ENCODE peak calls at places on chromosomes 2 and 18, in ten cellular contexts. F is foreskin keratinocyte, U is tibial artery, M is suprapubic skin, D is left ventricle myocardium inferior, L is lower lobe of right lung, E is aorta, S is cardiac muscle cell, G is sigmoid colon, H is right cardiac atrium. W is an unnamed sample.

GRCh38 chr2:38935568-38936172 is 46.0 kb downstream of the ARHGEF33 start:
- DNase-seq in F (peak; percentile 63), U (no peak), M (no peak), D (no peak), L (no peak), E (no peak), S (peak; percentile 27), G (no peak), H (no peak), W (no peak)

GRCh38 chr2:237256845-237257244 is 157.1 kb downstream of the COL6A3 start:
- DNase-seq in F (no peak), U (peak; percentile 77), M (no peak), D (peak; percentile 44), L (no peak), E (peak; percentile 79), S (peak; percentile 71), G (peak; percentile 88), H (peak; percentile 63), W (no peak)

GRCh38 chr18:8212893-8213805 is 396.1 kb upstream of the RAB12 start:
- DNase-seq in F (peak; percentile 29), U (no peak), M (no peak), D (no peak), L (no peak), E (no peak), S (peak; percentile 80), G (no peak), H (no peak), W (no peak)

GRCh38 chr2:61144697-61145268 is 17.2 kb upstream of the C2orf74 start:
- DNase-seq in F (peak; percentile 96), U (peak; percentile 95), M (peak; percentile 97), D (peak; percentile 95), L (peak; percentile 97), E (peak; percentile 97), S (peak; percentile 99), G (peak; percentile 99), H (peak; percentile 98), W (peak; percentile 96)

GRCh38 chr2:35598310-35598709 is 757.3 kb upstream of the CRIM1 start:
- DNase-seq in F (no peak), U (no peak), M (no peak), D (no peak), L (no peak), E (no peak), S (no peak), G (no peak), H (no peak), W (no peak)

GRCh38 chr2:11775384-11775783 is 29.0 kb downstream of the LPIN1 start:
- DNase-seq in F (peak; percentile 48), U (no peak), M (no peak), D (no peak), L (no peak), E (no peak), S (no peak), G (no peak), H (no peak), W (no peak)

GRCh38 chr2:202109737-202110184 is 36.7 kb downstream of the KIAA2012 start:
- DNase-seq in F (peak; percentile 71), U (peak; percentile 71), M (no peak), D (peak; percentile 22), L (no peak), E (peak; percentile 49), S (peak; percentile 55), G (peak; percentile 74), H (peak; percentile 70), W (no peak)

GRCh38 chr2:7646661-7647060 is 729.4 kb downstream of the RNF144A start:
- DNase-seq in F (no peak), U (no peak), M (no peak), D (no peak), L (no peak), E (no peak), S (peak; percentile 2), G (no peak), H (no peak), W (no peak)

GRCh38 chr2:98508690-98509054 is 64.0 kb downstream of the INPP4A start:
- DNase-seq in F (no peak), U (peak; percentile 53), M (peak; percentile 83), D (peak; percentile 56), L (peak; percentile 74), E (peak; percentile 73), S (peak; percentile 96), G (peak; percentile 82), H (peak; percentile 75), W (peak; percentile 73)

GRCh38 chr2:98511981-98512380 is 67.3 kb downstream of the INPP4A start:
- DNase-seq in F (no peak), U (no peak), M (no peak), D (no peak), L (no peak), E (no peak), S (no peak), G (peak; percentile 22), H (no peak), W (no peak)

GRCh38 chr2:98509542-98510321 is 65.1 kb downstream of the INPP4A start:
- DNase-seq in F (no peak), U (no peak), M (no peak), D (no peak), L (no peak), E (no peak), S (no peak), G (peak; percentile 50), H (no peak), W (no peak)

GRCh38 chr2:98507940-98508689 is 63.5 kb downstream of the INPP4A start:
- DNase-seq in F (no peak), U (peak; percentile 66), M (no peak), D (peak; percentile 74), L (peak; percentile 72), E (peak; percentile 80), S (peak; percentile 84), G (peak; percentile 80), H (peak; percentile 73), W (peak; percentile 74)

GRCh38 chr2:98510322-98510662 is 65.6 kb downstream of the INPP4A start:
- DNase-seq in F (no peak), U (no peak), M (no peak), D (no peak), L (no peak), E (no peak), S (no peak), G (no peak), H (no peak), W (no peak)
- H3K4me1 ChIP-seq in F (no peaks in the 10 kb centered on the region), U (peaks cover 2% of the 10 kb centered on the region), M (peaks cover 24% of the 10 kb centered on the region), D (peaks cover 47% of the 10 kb centered on the region), L (peaks cover 48% of the 10 kb centered on the region), E (peaks cover 2% of the 10 kb centered on the region), S (peaks cover 22% of the 10 kb centered on the region), G (peaks cover 50% of the 10 kb centered on the region), H (peaks cover 21% of the 10 kb centered on the region), W (peaks cover 33% of the 10 kb centered on the region)

DNA sequence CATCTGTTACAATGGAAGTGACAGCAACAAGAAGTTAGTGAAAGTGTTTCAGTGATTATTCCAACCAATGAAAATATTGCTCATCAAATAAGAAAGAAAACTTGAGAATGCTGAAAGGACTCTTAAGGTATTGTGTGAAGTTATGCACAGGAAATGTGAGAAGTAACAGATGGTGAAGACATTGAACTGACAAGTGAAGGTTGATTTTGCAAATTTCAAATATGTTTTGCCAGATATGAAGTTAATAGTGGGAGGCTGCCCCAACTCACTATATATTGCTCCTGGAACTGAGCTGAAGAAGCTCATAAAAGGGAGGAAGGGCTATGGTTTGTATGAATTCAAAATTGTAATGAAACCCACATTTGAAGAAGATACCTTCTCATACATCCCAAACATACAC is 97.5 kb downstream of the PHLPP1 start:
- DNase-seq in F (no peak), U (no peak), M (no peak), D (no peak), L (no peak), E (no peak), S (no peak), G (no peak), H (no peak), W (no peak)
- H3K4me1 ChIP-seq in F (no peaks in the 10 kb centered on the region), U (no peaks in the 10 kb centered on the region), M (peaks cover 6% of the 10 kb centered on the region), D (peaks cover 32% of the 10 kb centered on the region), L (no peaks in the 10 kb centered on the region), E (no peaks in the 10 kb centered on the region), S (peaks cover 33% of the 10 kb centered on the region), G (no peaks in the 10 kb centered on the region), H (peaks cover 2% of the 10 kb centered on the region), W (no peaks in the 10 kb centered on the region)

GRCh38 chr18:9711361-9712129 is 3.4 kb downstream of the RAB31 start:
- DNase-seq in F (no peak), U (no peak), M (no peak), D (no peak), L (peak; percentile 64), E (no peak), S (no peak), G (peak; percentile 66), H (no peak), W (no peak)

GRCh38 chr18:9712130-9712577 is 4.1 kb downstream of the RAB31 start:
- DNase-seq in F (no peak), U (no peak), M (no peak), D (no peak), L (no peak), E (no peak), S (no peak), G (peak; percentile 52), H (no peak), W (no peak)

GRCh38 chr18:9708057-9708881 is at the start of gene RAB31:
- DNase-seq in F (no peak), U (peak; percentile 81), M (peak; percentile 86), D (peak; percentile 81), L (peak; percentile 89), E (peak; percentile 93), S (peak; percentile 93), G (peak; percentile 94), H (peak; percentile 89), W (peak; percentile 92)

GRCh38 chr18:9708882-9709877 is 1.1 kb downstream of the RAB31 start:
- DNase-seq in F (no peak), U (no peak), M (peak; percentile 78), D (peak; percentile 25), L (peak; percentile 68), E (peak; percentile 58), S (peak; percentile 69), G (peak; percentile 66), H (no peak), W (peak; percentile 67)

DNA sequence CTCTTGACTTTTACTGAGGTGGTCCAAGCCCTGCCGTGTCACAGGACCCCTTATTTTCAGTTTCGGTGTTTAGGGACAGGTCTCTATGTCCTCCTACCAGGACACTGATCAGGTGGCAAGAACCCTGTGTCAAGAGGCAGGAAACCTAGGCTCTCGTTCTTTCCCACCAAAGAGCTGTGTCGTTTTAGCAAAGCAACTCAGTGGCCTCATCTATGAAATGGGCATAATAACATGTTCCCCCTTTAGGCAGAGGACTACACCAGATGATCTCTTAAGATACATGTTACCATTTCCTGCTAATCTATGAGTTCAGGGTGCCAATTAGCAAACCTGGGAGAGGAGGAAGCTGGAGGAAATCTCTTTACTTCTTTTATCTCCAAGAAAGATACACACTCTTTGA is 1.9 kb downstream of the RAB31 start:
- DNase-seq in F (no peak), U (no peak), M (no peak), D (no peak), L (no peak), E (no peak), S (no peak), G (no peak), H (no peak), W (no peak)
- H3K4me1 ChIP-seq in F (peaks cover 23% of the 10 kb centered on the region), U (peaks cover 17% of the 10 kb centered on the region), M (peaks cover 15% of the 10 kb centered on the region), D (peaks cover 25% of the 10 kb centered on the region), L (peaks cover 36% of the 10 kb centered on the region), E (peaks cover 3% of the 10 kb centered on the region), S (no peaks in the 10 kb centered on the region), G (peaks cover 17% of the 10 kb centered on the region), H (no peaks in the 10 kb centered on the region), W (peaks cover 11% of the 10 kb centered on the region)

DNA sequence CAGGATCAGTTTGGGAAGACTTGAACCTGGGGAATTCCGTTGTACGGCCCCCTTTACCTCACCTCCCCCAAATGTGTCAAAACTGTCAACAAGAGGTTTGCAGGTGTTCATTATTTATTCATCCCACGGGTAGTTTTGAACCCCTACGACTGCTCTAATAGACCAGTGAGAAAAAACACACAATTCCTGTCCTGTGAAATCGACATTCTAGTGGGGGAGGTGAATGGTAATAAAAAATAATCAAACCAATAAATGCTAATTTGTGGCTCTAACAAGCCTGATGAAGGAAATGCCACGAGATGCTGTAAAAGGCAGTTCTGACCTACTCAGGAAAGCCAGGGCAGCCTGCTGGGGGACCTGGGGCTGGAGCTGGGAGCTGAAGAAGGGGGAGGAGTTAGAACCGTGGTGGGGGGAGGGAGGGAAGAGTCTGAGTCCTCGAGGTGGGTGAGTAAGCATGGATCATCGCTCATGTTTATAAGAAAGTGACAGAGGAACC is 463 bp upstream of the DNAJB2 start:
- DNase-seq in F (no peak), U (no peak), M (no peak), D (no peak), L (no peak), E (no peak), S (no peak), G (no peak), H (no peak), W (no peak)
- H3K4me1 ChIP-seq in F (peaks cover 32% of the 10 kb centered on the region), U (peaks cover 33% of the 10 kb centered on the region), M (peaks cover 68% of the 10 kb centered on the region), D (peaks cover 67% of the 10 kb centered on the region), L (peaks cover 25% of the 10 kb centered on the region), E (peaks cover 4% of the 10 kb centered on the region), S (peaks cover 16% of the 10 kb centered on the region), G (peaks cover 42% of the 10 kb centered on the region), H (peaks cover 12% of the 10 kb centered on the region), W (peaks cover 20% of the 10 kb centered on the region)